ENCODE peak calls at places on chromosomes 4 and X, in seven cellular contexts. D is A549, X is substantia nigra, G is left ventricle myocardium inferior, J is ascending aorta, I is aorta, C is right atrium auricular region. K is an unnamed sample.

GRCh38 chr4:36841583-36842326 is 402.8 kb upstream of the NWD2 start:
- DNase-seq in I (no peak), G (no peak), C (no peak), D (no peak), J (no peak), X (no peak), K (peak)

GRCh38 chr4:128281354-128281753 is 6.3 kb downstream of the PGRMC2 start:
- DNase-seq in D (no peak), C (no peak), X (no peak), G (no peak), I (no peak), J (no peak), K (no peak)

GRCh38 chr4:181820518-181820917 is 422.7 kb upstream of the TENM3 start:
- DNase-seq in J (no peak), C (no peak), D (no peak), G (no peak), I (no peak), X (no peak), K (no peak)

GRCh38 chrX:20531667-20532066 is 265.0 kb upstream of the RPS6KA3 start:
- DNase-seq in X (no peak), J (no peak), I (no peak), G (no peak), C (no peak), D (no peak), K (no peak)

GRCh38 chr4:182938213-182938645 is 21.0 kb upstream of the DCTD start:
- DNase-seq in D (peak), G (peak), X (peak), C (peak), I (peak), J (no peak), K (peak)

GRCh38 chrX:7233632-7234406 is 85.9 kb upstream of the PUDP start:
- DNase-seq in I (no peak), G (no peak), D (no peak), X (no peak), J (no peak), C (no peak), K (no peak)

GRCh38 chrX:155767101-155767878 is 113.9 kb upstream of the VAMP7 start:
- DNase-seq in C (no peak), J (no peak), G (peak), X (peak), D (peak), I (peak), K (peak)

GRCh38 chr4:92254767-92255442 is 48.9 kb upstream of the GRID2 start:
- DNase-seq in J (no peak), C (no peak), I (no peak), D (no peak), G (no peak), X (no peak), K (no peak)

GRCh38 chrX:155888139-155888538 is 7.0 kb downstream of the VAMP7 start:
- DNase-seq in D (no peak), G (no peak), C (no peak), I (no peak), J (no peak), X (no peak), K (no peak)

GRCh38 chrX:69387559-69388487 is 116.3 kb upstream of the NALF2 start:
- DNase-seq in G (peak), I (no peak), X (no peak), J (no peak), C (no peak), D (peak), K (peak)

GRCh38 chrX:39773923-39774803 is 323.6 kb downstream of the BCOR start:
- DNase-seq in I (no peak), X (no peak), J (no peak), C (no peak), G (no peak), D (no peak), K (no peak)

GRCh38 chr4:91099666-91100065 is 972.5 kb downstream of the CCSER1 start:
- DNase-seq in G (no peak), X (no peak), I (no peak), J (no peak), D (no peak), C (no peak), K (no peak)

GRCh38 chr4:78669453-78669852 is 106.7 kb upstream of the BMP2K start:
- DNase-seq in J (no peak), I (no peak), G (no peak), D (peak), X (no peak), C (no peak), K (no peak)

GRCh38 chr4:105988671-105989070 is 93.4 kb downstream of the NPNT start:
- DNase-seq in G (no peak), J (no peak), X (no peak), I (no peak), C (no peak), D (no peak), K (no peak)

GRCh38 chr4:953574-953915 is 19.8 kb downstream of the DGKQ start:
- DNase-seq in X (no peak), J (no peak), G (no peak), I (no peak), C (no peak), D (no peak), K (no peak)

GRCh38 chr4:144178414-144178813 is 37.9 kb upstream of the GYPA start:
- DNase-seq in J (no peak), G (no peak), C (no peak), X (no peak), I (no peak), D (no peak), K (no peak)

GRCh38 chr4:134089885-134090284 is 111.7 kb downstream of the PABPC4L start:
- DNase-seq in G (no peak), I (no peak), X (no peak), D (no peak), C (no peak), J (no peak), K (no peak)

GRCh38 chrX:120453985-120454384 is 15.1 kb downstream of the LAMP2 start:
- DNase-seq in I (no peak), C (no peak), G (no peak), J (no peak), X (no peak), D (no peak), K (no peak)

GRCh38 chr4:82489987-82490386 is 59.6 kb downstream of the ENOPH1 start:
- DNase-seq in X (no peak), C (no peak), I (no peak), D (no peak), J (no peak), G (no peak), K (no peak)

GRCh38 chr4:61572160-61572559 is 372.0 kb downstream of the ADGRL3 start:
- DNase-seq in I (no peak), D (no peak), X (no peak), C (no peak), G (no peak), J (no peak), K (no peak)

GRCh38 chrX:105816517-105816916 is 5.8 kb upstream of the NRK start:
- DNase-seq in I (no peak), D (no peak), X (no peak), G (no peak), C (no peak), J (no peak), K (no peak)

GRCh38 chr4:78776729-78777555 is 792 bp downstream of the BMP2K start:
- DNase-seq in J (no peak), G (peak), I (peak), C (peak), X (peak), D (peak), K (peak)

GRCh38 chrX:151870603-151871002 is 42.1 kb upstream of the MAGEA4 start:
- DNase-seq in X (no peak), G (no peak), I (no peak), C (no peak), D (peak), J (no peak), K (peak)

GRCh38 chrX:11427082-11428033 is 134.1 kb downstream of the AMELX start:
- DNase-seq in C (no peak), J (no peak), D (no peak), G (peak), I (peak), X (peak), K (peak)

GRCh38 chr4:139950568-139950967 is 203.4 kb downstream of the MAML3 start:
- DNase-seq in I (no peak), J (no peak), C (no peak), G (no peak), D (no peak), X (no peak), K (no peak)

GRCh38 chr4:129064717-129065116 is 28.6 kb downstream of the SCLT1 start:
- DNase-seq in C (no peak), G (no peak), I (no peak), D (no peak), J (no peak), X (no peak), K (no peak)

GRCh38 chrX:12891167-12891566 is 15.3 kb upstream of the TLR8 start:
- DNase-seq in X (no peak), C (no peak), J (no peak), D (no peak), G (no peak), I (no peak), K (no peak)

GRCh38 chr4:64144994-64145393 is 264.3 kb downstream of the TECRL start:
- DNase-seq in J (no peak), C (no peak), X (no peak), I (no peak), G (no peak), D (no peak), K (no peak)

GRCh38 chr4:72604324-72604723 is 35.3 kb upstream of the ADAMTS3 start:
- DNase-seq in J (no peak), D (no peak), X (no peak), I (no peak), G (no peak), C (no peak), K (no peak)

GRCh38 chr4:21790437-21791029 is 158.0 kb downstream of the KCNIP4 start:
- DNase-seq in G (no peak), I (no peak), X (no peak), D (no peak), C (no peak), J (no peak), K (no peak)

GRCh38 chr4:83285022-83285387 is 407 bp upstream of the COQ2 start:
- DNase-seq in D (peak), C (no peak), I (no peak), G (no peak), J (no peak), X (peak), K (peak)

GRCh38 chr4:77579406-77580076 is 26.1 kb upstream of the CXCL13 start:
- DNase-seq in X (no peak), J (no peak), I (no peak), G (no peak), C (no peak), D (peak), K (no peak)

GRCh38 chrX:140050906-140051305 is 85.6 kb upstream of the CXorf66 start:
- DNase-seq in D (no peak), X (no peak), G (no peak), I (no peak), C (no peak), J (no peak), K (no peak)

GRCh38 chr4:115110191-115111166 is 2.9 kb downstream of the NDST4 start:
- DNase-seq in C (no peak), J (no peak), I (no peak), X (no peak), D (no peak), G (no peak), K (no peak)

GRCh38 chr4:33316033-33316432 is 2595.9 kb downstream of the PCDH7 start:
- DNase-seq in C (no peak), D (no peak), G (no peak), J (no peak), X (no peak), I (no peak), K (no peak)
- H3K27ac ChIP-seq in C (no peak), D (no peak), G (no peak), J (no peak), X (no peak), I (no peak), K (no peak)

GRCh38 chr4:81432825-81433224 is 38.9 kb downstream of the RASGEF1B start:
- DNase-seq in D (no peak), G (no peak), I (no peak), J (no peak), C (no peak), X (no peak), K (no peak)

GRCh38 chr4:81436928-81437327 is 34.8 kb downstream of the RASGEF1B start:
- DNase-seq in X (no peak), C (no peak), I (no peak), G (no peak), J (no peak), D (no peak), K (no peak)

GRCh38 chr4:81436096-81436495 is 35.6 kb downstream of the RASGEF1B start:
- DNase-seq in D (no peak), C (no peak), G (no peak), J (no peak), I (no peak), X (no peak), K (no peak)
- H3K27ac ChIP-seq in D (no peak), C (no peak), G (no peak), J (no peak), I (no peak), X (no peak), K (no peak)

GRCh38 chr4:153603835-153604234 is 80.2 kb upstream of the TLR2 start:
- DNase-seq in C (no peak), X (no peak), D (no peak), J (no peak), G (no peak), I (no peak), K (no peak)
- H3K27ac ChIP-seq in C (no peak), X (no peak), D (no peak), J (no peak), G (no peak), I (no peak), K (no peak)

DNA sequence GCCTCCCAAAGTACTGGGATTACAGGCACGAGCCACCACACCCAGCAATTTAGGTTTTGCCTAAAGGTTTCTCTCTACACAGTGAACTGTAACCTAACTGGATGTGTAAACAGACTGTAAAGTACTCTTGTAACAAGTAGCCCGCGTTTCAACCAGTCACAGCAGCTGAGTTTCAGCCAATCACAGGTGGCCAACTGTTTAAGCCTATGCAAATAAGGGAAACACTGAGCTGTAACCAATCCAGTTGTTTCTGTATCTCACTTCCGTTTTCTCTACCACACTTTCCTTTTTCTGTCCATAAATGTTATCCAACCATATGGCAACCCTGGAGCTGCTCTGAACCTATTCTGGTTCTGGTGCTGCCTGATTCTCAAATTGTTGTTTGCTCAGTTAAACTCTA is 59.9 kb downstream of the DIPK2B start:
- DNase-seq in X (no peak), D (no peak), J (no peak), G (no peak), C (no peak), I (no peak), K (no peak)
- H3K27ac ChIP-seq in X (peak), D (no peak), J (no peak), G (no peak), C (no peak), I (no peak), K (no peak)

GRCh38 chr4:87029356-87029755 is 94.5 kb downstream of the AFF1 start:
- DNase-seq in C (no peak), D (no peak), X (no peak), I (no peak), G (no peak), J (no peak), K (no peak)
- H3K27ac ChIP-seq in C (peak), D (no peak), X (no peak), I (no peak), G (peak), J (peak), K (peak)

DNA sequence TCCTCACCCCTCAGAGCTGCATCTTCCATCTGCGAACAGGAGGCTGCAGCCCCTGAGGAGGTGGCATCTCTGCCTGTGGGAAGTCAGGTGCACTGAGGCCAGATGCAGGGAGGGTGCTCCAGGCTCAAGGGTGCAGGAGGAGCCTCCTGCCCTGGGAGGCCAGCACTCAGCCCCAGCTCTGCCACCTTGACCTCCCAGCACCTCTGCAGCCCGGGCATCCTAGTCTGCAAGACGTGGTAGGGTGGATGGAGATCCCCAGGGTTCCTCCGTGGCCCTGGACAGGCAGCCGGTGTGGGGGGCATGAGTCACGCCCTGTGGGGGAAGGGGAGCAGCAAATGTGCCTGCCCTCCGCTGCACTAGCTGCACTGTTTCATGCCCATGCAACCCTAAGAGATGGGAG is 64.7 kb downstream of the TRMT44 start:
- DNase-seq in J (no peak), X (no peak), C (no peak), G (no peak), I (no peak), D (no peak), K (no peak)
- H3K27ac ChIP-seq in J (no peak), X (no peak), C (no peak), G (no peak), I (no peak), D (no peak), K (no peak)

GRCh38 chrX:94576367-94577004 is 902.5 kb downstream of the FAM133A start:
- DNase-seq in X (no peak), G (no peak), J (no peak), D (no peak), C (no peak), I (no peak), K (no peak)
- H3K27ac ChIP-seq in X (no peak), G (no peak), J (no peak), D (no peak), C (no peak), I (no peak), K (no peak)